ENCODE peak calls at places on chromosomes 12 and 14, in eight cellular contexts. K is fibroblast of pulmonary artery, B is neural crest cell, Z is lower lobe of right lung, I is sigmoid colon, V is omental fat pad, R is adrenal gland, D is AG10803. E is an unnamed sample.

GRCh38 chr12:31860401-31860800 is 98.8 kb upstream of the RESF1 start:
- DNase-seq in K (no peak), B (no peak), Z (no peak), I (no peak), V (no peak), R (no peak), D (no peak), E (no peak)

GRCh38 chr12:92717202-92717601 is 14.4 kb downstream of the PLEKHG7 start:
- DNase-seq in K (peak; percentile 79), B (no peak), Z (no peak), I (no peak), V (no peak), R (no peak), D (peak; percentile 60), E (peak; percentile 33)

GRCh38 chr14:103401223-103402214 is 16.3 kb downstream of the MARK3 start:
- DNase-seq in K (peak; percentile 77), B (no peak), Z (no peak), I (no peak), V (no peak), R (no peak), D (peak; percentile 82), E (peak; percentile 79)

GRCh38 chr12:129064201-129064881 is 211.1 kb downstream of the GLT1D1 start:
- DNase-seq in K (no peak), B (no peak), Z (no peak), I (no peak), V (no peak), R (no peak), D (no peak), E (no peak)

GRCh38 chr12:47868041-47868440 is 36.8 kb downstream of the VDR start:
- DNase-seq in K (peak; percentile 42), B (no peak), Z (no peak), I (no peak), V (no peak), R (no peak), D (peak; percentile 41), E (no peak)

GRCh38 chr12:4211372-4211771 is 62.2 kb upstream of the CCND2 start:
- DNase-seq in K (no peak), B (no peak), Z (no peak), I (no peak), V (no peak), R (no peak), D (no peak), E (peak; percentile 36)

GRCh38 chr14:99821519-99822165 is 28.4 kb downstream of the EML1 start:
- DNase-seq in K (peak; percentile 55), B (no peak), Z (no peak), I (no peak), V (no peak), R (no peak), D (peak; percentile 91), E (no peak)

GRCh38 chr12:117718559-117718958 is 250.2 kb downstream of the KSR2 start:
- DNase-seq in K (no peak), B (no peak), Z (no peak), I (no peak), V (no peak), R (no peak), D (peak; percentile 17), E (no peak)

GRCh38 chr12:89161553-89161952 is 190.7 kb downstream of the DUSP6 start:
- DNase-seq in K (no peak), B (no peak), Z (no peak), I (no peak), V (no peak), R (no peak), D (no peak), E (peak; percentile 27)

GRCh38 chr12:119274636-119275065 is 59.9 kb upstream of the CCDC60 start:
- DNase-seq in K (no peak), B (no peak), Z (no peak), I (no peak), V (no peak), R (no peak), D (no peak), E (no peak)
- TF ChIP-seq CTCF in K (no peak), B (no peak), Z (no peak), I (no peak), V (no peak), R (no peak), D (no peak), E (no peak)

DNA sequence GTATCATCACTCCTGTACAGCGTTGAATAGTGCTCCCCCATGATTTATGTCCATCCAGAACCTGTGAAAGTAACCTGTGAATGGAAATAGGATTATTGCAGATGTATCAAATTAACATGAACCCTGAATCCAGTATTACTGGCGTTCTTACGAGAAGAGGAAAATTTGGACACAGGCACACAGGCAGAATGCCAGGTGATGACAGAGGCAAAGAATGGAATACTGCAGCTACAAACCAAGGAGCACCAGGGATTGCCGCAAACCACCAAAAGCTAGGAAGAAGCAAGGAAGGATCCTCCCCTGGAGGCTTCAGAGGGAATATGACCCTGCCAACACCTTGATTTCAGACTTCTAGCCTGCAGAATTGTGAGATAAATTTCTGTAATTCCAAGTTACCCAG is 113.5 kb upstream of the EGLN3 start:
- DNase-seq in K (peak; percentile 69), B (no peak), Z (no peak), I (peak; percentile 87), V (no peak), R (no peak), D (peak; percentile 86), E (peak; percentile 67)
- TF ChIP-seq CTCF in K (peak; percentile 10), B (no peak), Z (no peak), I (no peak), V (no peak), R (no peak), D (peak; percentile 43), E (no peak)

DNA sequence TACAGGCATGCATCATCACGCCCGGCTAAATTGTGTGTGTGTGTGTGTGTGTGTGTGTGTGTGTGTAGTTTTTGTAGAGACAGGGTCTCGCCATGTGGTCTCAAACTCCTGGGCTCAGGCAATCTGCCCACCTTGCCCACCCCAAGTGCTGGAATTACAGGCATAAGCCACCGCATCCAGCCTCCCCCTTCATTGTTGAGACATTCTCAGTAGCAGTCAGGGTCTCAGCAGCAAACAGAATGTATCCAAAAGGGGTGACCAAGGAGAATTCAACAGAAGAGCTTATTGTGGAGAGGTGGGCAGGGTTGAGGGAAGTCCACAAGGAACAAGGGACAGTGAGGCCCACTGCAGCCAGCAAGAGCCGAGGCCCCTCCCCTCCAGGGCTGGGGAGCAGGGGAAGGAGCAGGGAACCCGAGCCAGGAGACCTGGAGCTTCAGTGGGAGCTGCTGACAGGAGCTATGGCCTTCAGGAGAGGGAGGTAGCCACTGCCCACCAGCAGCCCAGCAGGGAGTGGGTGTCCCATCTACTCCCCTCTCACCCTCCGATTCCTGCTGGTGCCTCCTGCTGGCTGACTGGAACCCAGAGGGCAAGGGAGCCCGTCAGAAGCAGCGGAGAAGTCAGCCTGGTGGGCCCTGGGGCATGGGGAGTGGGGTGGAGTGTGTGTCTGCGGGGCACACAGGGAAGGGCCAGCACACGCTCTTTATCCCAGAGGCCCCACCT is 37.1 kb upstream of the PLEKHG6 start:
- DNase-seq in K (no peak), B (no peak), Z (peak; percentile 41), I (peak; percentile 61), V (no peak), R (no peak), D (no peak), E (peak; percentile 23)
- TF ChIP-seq CTCF in K (peak; percentile 10), B (peak; percentile 32), Z (no peak), I (no peak), V (no peak), R (no peak), D (no peak), E (no peak)

GRCh38 chr14:54025661-54026060 is 69.0 kb upstream of the BMP4 start:
- DNase-seq in K (peak; percentile 62), B (no peak), Z (no peak), I (no peak), V (no peak), R (no peak), D (no peak), E (peak; percentile 57)
- TF ChIP-seq CTCF in K (peak; percentile 62), B (peak; percentile 47), Z (peak; percentile 41), I (no peak), V (no peak), R (peak; percentile 38), D (peak; percentile 37), E (peak; percentile 68)

E was measured in epithelial cell of esophagus.